ENCODE peak calls at places on chromosomes 2 and 18, in ten cellular contexts. H, K, T, L, Y, F, X, N, M and S are unnamed samples.

GRCh38 chr2:164808776-164809175 is 32.8 kb downstream of the COBLL1 start:
- DNase-seq in Y (no peak), K (no peak), X (no peak), F (no peak), H (no peak), M (no peak), N (peak; percentile 37), L (peak; percentile 57), T (no peak), S (no peak)

GRCh38 chr2:193112986-193113385 is 918.3 kb upstream of the TMEFF2 start:
- DNase-seq in M (no peak), X (no peak), T (no peak), K (peak; percentile 67), L (no peak), N (no peak), F (no peak), Y (no peak), H (no peak), S (no peak)

GRCh38 chr18:2535419-2535910 is 35.8 kb downstream of the METTL4 start:
- DNase-seq in K (no peak), M (no peak), N (no peak), T (no peak), Y (no peak), X (no peak), L (no peak), H (no peak), F (no peak), S (no peak)

GRCh38 chr2:84486436-84487115 is 27.5 kb upstream of the SUCLG1 start:
- DNase-seq in X (no peak), K (no peak), M (no peak), N (no peak), F (no peak), L (peak; percentile 40), T (no peak), Y (no peak), H (no peak), S (no peak)

GRCh38 chr18:59142274-59142673 is 2.6 kb downstream of the SEC11C start:
- DNase-seq in F (no peak), M (no peak), X (no peak), H (no peak), Y (no peak), K (no peak), T (no peak), L (no peak), N (no peak), S (no peak)

GRCh38 chr2:11746807-11747459 is 501 bp downstream of the LPIN1 start:
- DNase-seq in F (peak; percentile 73), Y (no peak), N (peak; percentile 49), H (peak; percentile 45), K (peak; percentile 62), L (peak; percentile 26), X (no peak), M (no peak), T (peak; percentile 67), S (no peak)

GRCh38 chr18:63440219-63440618 is 17.9 kb upstream of the VPS4B start:
- DNase-seq in Y (no peak), L (no peak), T (no peak), N (peak; percentile 70), X (no peak), H (no peak), K (no peak), M (no peak), F (no peak), S (no peak)

GRCh38 chr2:105746177-105747080 is 1.7 kb downstream of the NCK2 start:
- DNase-seq in H (peak; percentile 42), X (peak; percentile 76), N (peak; percentile 63), T (peak; percentile 74), L (no peak), F (peak; percentile 41), Y (peak; percentile 66), M (peak; percentile 44), K (peak; percentile 76), S (no peak)

GRCh38 chr18:54607213-54607934 is 16.3 kb downstream of the DYNAP start:
- DNase-seq in Y (no peak), N (peak; percentile 91), F (peak; percentile 0), K (no peak), T (peak; percentile 65), L (peak; percentile 46), H (peak; percentile 10), M (no peak), X (no peak), S (no peak)

GRCh38 chr2:241111443-241111810 is 9.3 kb upstream of the MTERF4 start:
- DNase-seq in H (no peak), Y (no peak), X (peak; percentile 77), K (no peak), L (no peak), F (no peak), M (no peak), T (no peak), N (no peak), S (no peak)

GRCh38 chr18:8866679-8867078 is 161.3 kb downstream of the MTCL1 start:
- DNase-seq in Y (no peak), T (no peak), L (no peak), H (no peak), M (no peak), X (no peak), N (no peak), F (no peak), K (no peak), S (no peak)

GRCh38 chr2:71471276-71471675 is 17.9 kb downstream of the DYSF start:
- DNase-seq in M (no peak), Y (no peak), T (no peak), F (no peak), X (no peak), N (peak; percentile 37), K (no peak), H (no peak), L (peak; percentile 82), S (no peak)

GRCh38 chr18:26228562-26229260 is 2.5 kb downstream of the TAF4B start:
- DNase-seq in L (no peak), H (no peak), K (no peak), Y (no peak), N (no peak), X (no peak), T (no peak), F (no peak), M (no peak), S (no peak)

GRCh38 chr18:26230497-26230896 is 4.3 kb downstream of the TAF4B start:
- DNase-seq in X (no peak), M (no peak), T (no peak), Y (no peak), F (no peak), L (no peak), K (no peak), N (no peak), H (no peak), S (no peak)

GRCh38 chr18:26233208-26233607 is 7.0 kb downstream of the TAF4B start:
- DNase-seq in X (no peak), N (no peak), T (peak; percentile 81), Y (no peak), K (peak; percentile 36), L (no peak), H (no peak), F (no peak), M (no peak), S (no peak)
- H3K27ac ChIP-seq in X (no peak overlapping the region), N (no peak overlapping the region), T (peak overlapping the region; percentile 40), Y (no peak overlapping the region), K (no peak overlapping the region), L (no peak overlapping the region), H (no peak overlapping the region), F (no peak overlapping the region), M (no peak overlapping the region), S (no peak overlapping the region)

GRCh38 chr18:48732767-48733424 is 194.1 kb downstream of the CTIF start:
- DNase-seq in X (no peak), Y (no peak), N (peak; percentile 60), L (no peak), M (no peak), H (peak; percentile 16), F (no peak), K (no peak), T (no peak), S (no peak)

GRCh38 chr18:48734460-48734859 is 195.6 kb downstream of the CTIF start:
- DNase-seq in M (no peak), T (no peak), Y (no peak), X (no peak), N (no peak), K (no peak), F (no peak), L (no peak), H (no peak), S (no peak)

GRCh38 chr18:48735856-48736255 is 197.0 kb downstream of the CTIF start:
- DNase-seq in M (no peak), N (no peak), H (no peak), X (no peak), Y (no peak), K (no peak), L (no peak), T (no peak), F (no peak), S (no peak)

GRCh38 chr18:48735070-48735676 is 196.3 kb downstream of the CTIF start:
- DNase-seq in Y (no peak), X (no peak), F (no peak), H (peak; percentile 15), N (peak; percentile 37), L (peak; percentile 54), T (peak; percentile 67), K (peak; percentile 35), M (no peak), S (no peak)

DNA sequence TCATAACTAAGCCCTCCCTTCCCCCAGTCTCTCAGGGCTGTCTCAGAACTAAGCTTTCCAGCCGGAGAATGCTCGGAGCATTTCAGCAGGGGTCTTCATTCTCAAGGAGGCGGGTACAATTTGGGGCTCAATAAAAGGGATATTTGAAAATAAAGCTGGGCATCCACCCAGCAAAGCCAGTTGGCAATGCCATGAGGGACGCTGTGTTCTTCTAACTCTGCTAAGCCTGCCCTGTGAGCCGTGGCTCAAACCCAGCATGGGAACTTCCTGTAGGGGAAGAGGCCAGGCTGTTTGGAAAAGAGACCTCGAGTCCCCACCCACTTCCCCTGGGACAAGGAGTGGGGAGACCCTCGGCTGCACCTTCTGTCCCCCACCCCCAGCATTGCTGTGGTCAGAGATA is 195.0 kb downstream of the CTIF start:
- DNase-seq in L (no peak), K (no peak), M (no peak), T (no peak), F (no peak), X (no peak), N (no peak), H (no peak), Y (no peak), S (no peak)
- H3K27ac ChIP-seq in L (no peak overlapping the region), K (no peak overlapping the region), M (no peak overlapping the region), T (no peak overlapping the region), F (no peak overlapping the region), X (no peak overlapping the region), N (no peak overlapping the region), H (peak overlapping the region; percentile 47), Y (no peak overlapping the region), S (peak overlapping the region; percentile 47)

GRCh38 chr2:156037472-156037871 is 295.0 kb downstream of the NR4A2 start:
- DNase-seq in K (no peak), X (no peak), N (no peak), Y (no peak), T (no peak), H (no peak), L (no peak), F (no peak), M (no peak), S (no peak)
- H3K27ac ChIP-seq in K (no peak overlapping the region), X (no peak overlapping the region), N (no peak overlapping the region), Y (no peak overlapping the region), T (no peak overlapping the region), H (no peak overlapping the region), L (no peak overlapping the region), F (no peak overlapping the region), M (no peak overlapping the region), S (no peak overlapping the region)

DNA sequence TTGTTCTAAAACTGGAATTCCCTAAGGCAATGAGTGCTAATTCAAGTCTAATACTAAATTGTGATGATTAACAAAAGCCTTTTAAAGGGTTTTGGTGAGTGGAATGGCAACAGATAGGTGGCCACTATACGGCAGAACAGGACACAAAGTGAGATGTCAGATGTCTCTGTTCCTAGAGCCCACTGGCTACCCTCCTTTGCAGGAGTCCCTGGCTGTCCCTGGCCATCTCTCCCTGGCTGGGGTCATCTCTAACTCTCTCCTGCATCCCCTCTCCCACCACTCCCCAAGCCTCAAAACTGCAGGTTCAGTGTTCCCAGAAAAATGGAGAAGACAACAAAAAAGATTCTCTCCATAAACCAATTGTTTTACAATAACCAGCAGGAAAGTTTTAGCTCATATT is 79.2 kb downstream of the MDH1 start:
- DNase-seq in T (no peak), H (no peak), K (no peak), L (no peak), Y (no peak), N (no peak), F (no peak), M (no peak), X (no peak), S (no peak)
- H3K27ac ChIP-seq in T (no peak overlapping the region), H (no peak overlapping the region), K (no peak overlapping the region), L (no peak overlapping the region), Y (no peak overlapping the region), N (no peak overlapping the region), F (no peak overlapping the region), M (no peak overlapping the region), X (no peak overlapping the region), S (no peak overlapping the region)